ENCODE peak calls at places on chromosomes 4 and X, in five cellular contexts. One of them, this sample, is unnamed.

GRCh38 chrX:22800806-22801205 is 199.0 kb upstream of the DDX53 start:
- DNase-seq in GM10248: no peak
- DNase-seq in caudate nucleus: no peak
- DNase-seq in activated T-helper 1 cell treated with anti-CD3 and anti-CD28 coated beads, Interleukin-2, amount 50 U/mL, for 16 hours: no peak
- DNase-seq in activated T-cell treated with anti-CD3 and anti-CD28 coated beads for 1 hour: no peak
- DNase-seq in this sample: peak

GRCh38 chr4:104571341-104571740 is 76.6 kb upstream of the CXXC4 start:
- DNase-seq in caudate nucleus: no peak
- DNase-seq in activated T-cell treated with anti-CD3 and anti-CD28 coated beads for 1 hour: no peak
- DNase-seq in GM10248: no peak
- DNase-seq in activated T-helper 1 cell treated with anti-CD3 and anti-CD28 coated beads, Interleukin-2, amount 50 U/mL, for 16 hours: no peak
- DNase-seq in this sample: no peak

GRCh38 chr4:81436096-81436495 is 35.6 kb downstream of the RASGEF1B start:
- DNase-seq in activated T-cell treated with anti-CD3 and anti-CD28 coated beads for 1 hour: no peak
- DNase-seq in GM10248: no peak
- DNase-seq in activated T-helper 1 cell treated with anti-CD3 and anti-CD28 coated beads, Interleukin-2, amount 50 U/mL, for 16 hours: no peak
- DNase-seq in caudate nucleus: no peak
- DNase-seq in this sample: no peak

GRCh38 chr4:95367824-95368223 is 180.9 kb downstream of the UNC5C start:
- DNase-seq in GM10248: no peak
- DNase-seq in activated T-cell treated with anti-CD3 and anti-CD28 coated beads for 1 hour: no peak
- DNase-seq in caudate nucleus: no peak
- DNase-seq in activated T-helper 1 cell treated with anti-CD3 and anti-CD28 coated beads, Interleukin-2, amount 50 U/mL, for 16 hours: no peak
- DNase-seq in this sample: no peak

GRCh38 chr4:610411-611261 is 14.7 kb upstream of the PDE6B start:
- DNase-seq in activated T-cell treated with anti-CD3 and anti-CD28 coated beads for 1 hour: no peak
- DNase-seq in caudate nucleus: no peak
- DNase-seq in GM10248: no peak
- DNase-seq in activated T-helper 1 cell treated with anti-CD3 and anti-CD28 coated beads, Interleukin-2, amount 50 U/mL, for 16 hours: no peak
- DNase-seq in this sample: peak

GRCh38 chr4:141058739-141059507 is 74.3 kb downstream of the RNF150 start:
- DNase-seq in GM10248: no peak
- DNase-seq in activated T-helper 1 cell treated with anti-CD3 and anti-CD28 coated beads, Interleukin-2, amount 50 U/mL, for 16 hours: no peak
- DNase-seq in activated T-cell treated with anti-CD3 and anti-CD28 coated beads for 1 hour: no peak
- DNase-seq in caudate nucleus: no peak
- DNase-seq in this sample: no peak

GRCh38 chr4:7362341-7362740 is 72.4 kb downstream of the PSAPL1 start:
- DNase-seq in activated T-helper 1 cell treated with anti-CD3 and anti-CD28 coated beads, Interleukin-2, amount 50 U/mL, for 16 hours: no peak
- DNase-seq in caudate nucleus: no peak
- DNase-seq in activated T-cell treated with anti-CD3 and anti-CD28 coated beads for 1 hour: no peak
- DNase-seq in GM10248: no peak
- DNase-seq in this sample: no peak

GRCh38 chr4:159010563-159011260 is 92.2 kb upstream of the RAPGEF2 start:
- DNase-seq in GM10248: no peak
- DNase-seq in activated T-helper 1 cell treated with anti-CD3 and anti-CD28 coated beads, Interleukin-2, amount 50 U/mL, for 16 hours: no peak
- DNase-seq in activated T-cell treated with anti-CD3 and anti-CD28 coated beads for 1 hour: no peak
- DNase-seq in caudate nucleus: no peak
- DNase-seq in this sample: peak

GRCh38 chr4:183906736-183907651 is 1.9 kb downstream of the STOX2 start:
- DNase-seq in activated T-helper 1 cell treated with anti-CD3 and anti-CD28 coated beads, Interleukin-2, amount 50 U/mL, for 16 hours: no peak
- DNase-seq in caudate nucleus: peak
- DNase-seq in activated T-cell treated with anti-CD3 and anti-CD28 coated beads for 1 hour: no peak
- DNase-seq in GM10248: no peak
- DNase-seq in this sample: no peak

GRCh38 chr4:145909331-145909730 is 29.3 kb downstream of the ZNF827 start:
- DNase-seq in activated T-helper 1 cell treated with anti-CD3 and anti-CD28 coated beads, Interleukin-2, amount 50 U/mL, for 16 hours: no peak
- DNase-seq in activated T-cell treated with anti-CD3 and anti-CD28 coated beads for 1 hour: no peak
- DNase-seq in GM10248: no peak
- DNase-seq in caudate nucleus: no peak
- DNase-seq in this sample: peak

GRCh38 chr4:174177536-174177935 is 105.9 kb downstream of the FBXO8 start:
- DNase-seq in caudate nucleus: no peak
- DNase-seq in activated T-cell treated with anti-CD3 and anti-CD28 coated beads for 1 hour: no peak
- DNase-seq in GM10248: no peak
- DNase-seq in activated T-helper 1 cell treated with anti-CD3 and anti-CD28 coated beads, Interleukin-2, amount 50 U/mL, for 16 hours: no peak
- DNase-seq in this sample: no peak

GRCh38 chr4:110629214-110629754 is 6.4 kb upstream of the PITX2 start:
- DNase-seq in caudate nucleus: no peak
- DNase-seq in GM10248: no peak
- DNase-seq in activated T-helper 1 cell treated with anti-CD3 and anti-CD28 coated beads, Interleukin-2, amount 50 U/mL, for 16 hours: no peak
- DNase-seq in activated T-cell treated with anti-CD3 and anti-CD28 coated beads for 1 hour: no peak
- DNase-seq in this sample: no peak

GRCh38 chrX:3244955-3245354 is 101.5 kb downstream of the MXRA5 start:
- DNase-seq in GM10248: no peak
- DNase-seq in caudate nucleus: no peak
- DNase-seq in activated T-helper 1 cell treated with anti-CD3 and anti-CD28 coated beads, Interleukin-2, amount 50 U/mL, for 16 hours: no peak
- DNase-seq in activated T-cell treated with anti-CD3 and anti-CD28 coated beads for 1 hour: no peak
- DNase-seq in this sample: peak

GRCh38 chrX:2714551-2714950 is 23.5 kb downstream of the CD99 start:
- DNase-seq in activated T-cell treated with anti-CD3 and anti-CD28 coated beads for 1 hour: no peak
- DNase-seq in activated T-helper 1 cell treated with anti-CD3 and anti-CD28 coated beads, Interleukin-2, amount 50 U/mL, for 16 hours: no peak
- DNase-seq in caudate nucleus: no peak
- DNase-seq in GM10248: no peak
- DNase-seq in this sample: peak

GRCh38 chr4:48340276-48340904 is 939 bp upstream of the SLAIN2 start:
- DNase-seq in GM10248: no peak
- DNase-seq in caudate nucleus: no peak
- DNase-seq in activated T-cell treated with anti-CD3 and anti-CD28 coated beads for 1 hour: no peak
- DNase-seq in activated T-helper 1 cell treated with anti-CD3 and anti-CD28 coated beads, Interleukin-2, amount 50 U/mL, for 16 hours: no peak
- DNase-seq in this sample: peak

GRCh38 chr4:73828945-73829344 is 7.5 kb upstream of the CXCL6 start:
- DNase-seq in activated T-cell treated with anti-CD3 and anti-CD28 coated beads for 1 hour: no peak
- DNase-seq in activated T-helper 1 cell treated with anti-CD3 and anti-CD28 coated beads, Interleukin-2, amount 50 U/mL, for 16 hours: no peak
- DNase-seq in caudate nucleus: no peak
- DNase-seq in GM10248: no peak
- DNase-seq in this sample: peak

GRCh38 chr4:140839888-140840790 is 84.0 kb upstream of the TBC1D9 start:
- DNase-seq in activated T-helper 1 cell treated with anti-CD3 and anti-CD28 coated beads, Interleukin-2, amount 50 U/mL, for 16 hours: no peak
- DNase-seq in activated T-cell treated with anti-CD3 and anti-CD28 coated beads for 1 hour: no peak
- DNase-seq in caudate nucleus: no peak
- DNase-seq in GM10248: no peak
- DNase-seq in this sample: no peak

GRCh38 chr4:122584517-122584916 is 36.3 kb downstream of the IL21 start:
- DNase-seq in activated T-helper 1 cell treated with anti-CD3 and anti-CD28 coated beads, Interleukin-2, amount 50 U/mL, for 16 hours: no peak
- DNase-seq in activated T-cell treated with anti-CD3 and anti-CD28 coated beads for 1 hour: no peak
- DNase-seq in caudate nucleus: no peak
- DNase-seq in GM10248: peak
- DNase-seq in this sample: peak

GRCh38 chrX:103431316-103431715 is 55.0 kb downstream of the BEX3 start:
- DNase-seq in activated T-cell treated with anti-CD3 and anti-CD28 coated beads for 1 hour: no peak
- DNase-seq in GM10248: no peak
- DNase-seq in activated T-helper 1 cell treated with anti-CD3 and anti-CD28 coated beads, Interleukin-2, amount 50 U/mL, for 16 hours: no peak
- DNase-seq in caudate nucleus: no peak
- DNase-seq in this sample: no peak

GRCh38 chrX:126670258-126670657 is 117.6 kb upstream of the DCAF12L1 start:
- DNase-seq in GM10248: no peak
- DNase-seq in caudate nucleus: no peak
- DNase-seq in activated T-cell treated with anti-CD3 and anti-CD28 coated beads for 1 hour: no peak
- DNase-seq in activated T-helper 1 cell treated with anti-CD3 and anti-CD28 coated beads, Interleukin-2, amount 50 U/mL, for 16 hours: no peak
- DNase-seq in this sample: no peak

GRCh38 chr4:15002659-15003440 is 569 bp downstream of the CPEB2 start:
- DNase-seq in activated T-cell treated with anti-CD3 and anti-CD28 coated beads for 1 hour: peak
- DNase-seq in caudate nucleus: peak
- DNase-seq in GM10248: peak
- DNase-seq in activated T-helper 1 cell treated with anti-CD3 and anti-CD28 coated beads, Interleukin-2, amount 50 U/mL, for 16 hours: peak
- DNase-seq in this sample: peak

GRCh38 chr4:53644607-53645006 is 53.3 kb upstream of the LNX1 start:
- DNase-seq in GM10248: no peak
- DNase-seq in activated T-helper 1 cell treated with anti-CD3 and anti-CD28 coated beads, Interleukin-2, amount 50 U/mL, for 16 hours: no peak
- DNase-seq in activated T-cell treated with anti-CD3 and anti-CD28 coated beads for 1 hour: no peak
- DNase-seq in caudate nucleus: no peak
- DNase-seq in this sample: no peak

GRCh38 chrX:155745792-155746191 is 133.0 kb upstream of the TMLHE start:
- DNase-seq in activated T-helper 1 cell treated with anti-CD3 and anti-CD28 coated beads, Interleukin-2, amount 50 U/mL, for 16 hours: no peak
- DNase-seq in GM10248: no peak
- DNase-seq in activated T-cell treated with anti-CD3 and anti-CD28 coated beads for 1 hour: no peak
- DNase-seq in caudate nucleus: no peak
- DNase-seq in this sample: peak

GRCh38 chr4:25320374-25321172 is 8.0 kb downstream of the ZCCHC4 start:
- DNase-seq in activated T-helper 1 cell treated with anti-CD3 and anti-CD28 coated beads, Interleukin-2, amount 50 U/mL, for 16 hours: no peak
- DNase-seq in GM10248: peak
- DNase-seq in activated T-cell treated with anti-CD3 and anti-CD28 coated beads for 1 hour: no peak
- DNase-seq in caudate nucleus: no peak
- DNase-seq in this sample: no peak

GRCh38 chrX:13180807-13181206 is 136.4 kb upstream of the FAM9C start:
- DNase-seq in GM10248: no peak
- DNase-seq in caudate nucleus: no peak
- DNase-seq in activated T-cell treated with anti-CD3 and anti-CD28 coated beads for 1 hour: no peak
- DNase-seq in activated T-helper 1 cell treated with anti-CD3 and anti-CD28 coated beads, Interleukin-2, amount 50 U/mL, for 16 hours: no peak
- DNase-seq in this sample: no peak

GRCh38 chrX:31353095-31353494 is 281.3 kb upstream of the FTHL17 start:
- DNase-seq in activated T-cell treated with anti-CD3 and anti-CD28 coated beads for 1 hour: no peak
- DNase-seq in caudate nucleus: no peak
- DNase-seq in activated T-helper 1 cell treated with anti-CD3 and anti-CD28 coated beads, Interleukin-2, amount 50 U/mL, for 16 hours: no peak
- DNase-seq in GM10248: no peak
- DNase-seq in this sample: no peak

GRCh38 chr4:6969826-6970800 is 60.5 kb downstream of the TBC1D14 start:
- DNase-seq in activated T-helper 1 cell treated with anti-CD3 and anti-CD28 coated beads, Interleukin-2, amount 50 U/mL, for 16 hours: no peak
- DNase-seq in GM10248: peak
- DNase-seq in activated T-cell treated with anti-CD3 and anti-CD28 coated beads for 1 hour: no peak
- DNase-seq in caudate nucleus: no peak
- DNase-seq in this sample: no peak

GRCh38 chrX:130171446-130172126 is at the start of gene RAB33A:
- DNase-seq in activated T-cell treated with anti-CD3 and anti-CD28 coated beads for 1 hour: peak
- DNase-seq in GM10248: peak
- DNase-seq in activated T-helper 1 cell treated with anti-CD3 and anti-CD28 coated beads, Interleukin-2, amount 50 U/mL, for 16 hours: no peak
- DNase-seq in caudate nucleus: peak
- DNase-seq in this sample: peak

GRCh38 chr4:10031663-10032590 is 10.6 kb upstream of the SLC2A9 start:
- DNase-seq in activated T-helper 1 cell treated with anti-CD3 and anti-CD28 coated beads, Interleukin-2, amount 50 U/mL, for 16 hours: no peak
- DNase-seq in GM10248: no peak
- DNase-seq in caudate nucleus: no peak
- DNase-seq in activated T-cell treated with anti-CD3 and anti-CD28 coated beads for 1 hour: no peak
- DNase-seq in this sample: peak

GRCh38 chr4:84894621-84895020 is 71.9 kb downstream of the WDFY3 start:
- DNase-seq in activated T-cell treated with anti-CD3 and anti-CD28 coated beads for 1 hour: no peak
- DNase-seq in GM10248: no peak
- DNase-seq in caudate nucleus: no peak
- DNase-seq in activated T-helper 1 cell treated with anti-CD3 and anti-CD28 coated beads, Interleukin-2, amount 50 U/mL, for 16 hours: no peak
- DNase-seq in this sample: no peak

GRCh38 chr4:6876440-6876839 is 33.2 kb upstream of the TBC1D14 start:
- DNase-seq in activated T-helper 1 cell treated with anti-CD3 and anti-CD28 coated beads, Interleukin-2, amount 50 U/mL, for 16 hours: no peak
- DNase-seq in GM10248: no peak
- DNase-seq in caudate nucleus: no peak
- DNase-seq in activated T-cell treated with anti-CD3 and anti-CD28 coated beads for 1 hour: no peak
- DNase-seq in this sample: no peak

GRCh38 chrX:135185795-135186443 is 14.7 kb upstream of the CT55 start:
- DNase-seq in activated T-cell treated with anti-CD3 and anti-CD28 coated beads for 1 hour: peak
- DNase-seq in activated T-helper 1 cell treated with anti-CD3 and anti-CD28 coated beads, Interleukin-2, amount 50 U/mL, for 16 hours: no peak
- DNase-seq in caudate nucleus: no peak
- DNase-seq in GM10248: peak
- DNase-seq in this sample: peak

GRCh38 chr4:181661090-181661489 is 582.1 kb upstream of the TENM3 start:
- DNase-seq in GM10248: no peak
- DNase-seq in activated T-cell treated with anti-CD3 and anti-CD28 coated beads for 1 hour: no peak
- DNase-seq in activated T-helper 1 cell treated with anti-CD3 and anti-CD28 coated beads, Interleukin-2, amount 50 U/mL, for 16 hours: no peak
- DNase-seq in caudate nucleus: no peak
- DNase-seq in this sample: no peak

GRCh38 chrX:131477498-131477897 is 66.4 kb upstream of the OR13H1 start:
- DNase-seq in activated T-helper 1 cell treated with anti-CD3 and anti-CD28 coated beads, Interleukin-2, amount 50 U/mL, for 16 hours: no peak
- DNase-seq in caudate nucleus: no peak
- DNase-seq in GM10248: no peak
- DNase-seq in activated T-cell treated with anti-CD3 and anti-CD28 coated beads for 1 hour: no peak
- DNase-seq in this sample: no peak

GRCh38 chrX:14476169-14476568 is 53.2 kb upstream of the GLRA2 start:
- DNase-seq in caudate nucleus: no peak
- DNase-seq in activated T-cell treated with anti-CD3 and anti-CD28 coated beads for 1 hour: no peak
- DNase-seq in activated T-helper 1 cell treated with anti-CD3 and anti-CD28 coated beads, Interleukin-2, amount 50 U/mL, for 16 hours: no peak
- DNase-seq in GM10248: no peak
- DNase-seq in this sample: no peak

GRCh38 chr4:116016201-116016600 is 902.8 kb upstream of the NDST4 start:
- DNase-seq in GM10248: no peak
- DNase-seq in activated T-helper 1 cell treated with anti-CD3 and anti-CD28 coated beads, Interleukin-2, amount 50 U/mL, for 16 hours: no peak
- DNase-seq in activated T-cell treated with anti-CD3 and anti-CD28 coated beads for 1 hour: no peak
- DNase-seq in caudate nucleus: no peak
- DNase-seq in this sample: peak